ENCODE peak calls at places on chromosomes 11 and 22, in six cellular contexts. D, K, A, F, H and T are unnamed samples.

GRCh38 chr11:76623884-76624419 is 46.6 kb downstream of the LRRC32 start:
- DNase-seq in D (peak), K (no peak), A (no peak), F (no peak), H (no peak), T (no peak)

GRCh38 chr22:49965291-49966040 is 4.9 kb downstream of the PIM3 start:
- DNase-seq in D (peak), K (no peak), A (peak), F (no peak), H (no peak), T (no peak)

GRCh38 chr11:36116161-36116560 is 172.3 kb downstream of the LDLRAD3 start:
- DNase-seq in D (no peak), K (no peak), A (no peak), F (no peak), H (no peak), T (no peak)

GRCh38 chr11:131760191-131760951 is 390.0 kb downstream of the NTM start:
- DNase-seq in D (no peak), K (peak), A (no peak), F (no peak), H (no peak), T (no peak)

GRCh38 chr11:36928621-36929020 is 330.6 kb upstream of the RAG2 start:
- DNase-seq in D (no peak), K (no peak), A (no peak), F (no peak), H (no peak), T (no peak)

GRCh38 chr11:113896156-113896879 is 8.3 kb upstream of the HTR3B start:
- DNase-seq in D (peak), K (peak), A (no peak), F (peak), H (no peak), T (peak)

GRCh38 chr11:17230867-17231851 is 23.4 kb upstream of the PIK3C2A start:
- DNase-seq in D (no peak), K (no peak), A (no peak), F (no peak), H (no peak), T (no peak)

GRCh38 chr11:1008781-1009180 is 27.7 kb downstream of the MUC6 start:
- DNase-seq in D (no peak), K (no peak), A (no peak), F (no peak), H (no peak), T (no peak)

GRCh38 chr22:49179175-49179574 is 648.5 kb downstream of the BRD1 start:
- DNase-seq in D (no peak), K (no peak), A (peak), F (no peak), H (no peak), T (no peak)

GRCh38 chr11:123103326-123103980 is 41.5 kb upstream of the HSPA8 start:
- DNase-seq in D (peak), K (peak), A (no peak), F (peak), H (peak), T (peak)

GRCh38 chr22:40247976-40248375 is 70.3 kb downstream of the TNRC6B start:
- DNase-seq in D (peak), K (no peak), A (no peak), F (no peak), H (no peak), T (no peak)

GRCh38 chr11:133149698-133150097 is 382.6 kb downstream of the OPCML start:
- DNase-seq in D (no peak), K (no peak), A (no peak), F (no peak), H (no peak), T (no peak)

GRCh38 chr11:77236901-77237300 is 64.6 kb downstream of the GDPD4 start:
- DNase-seq in D (no peak), K (no peak), A (no peak), F (no peak), H (no peak), T (no peak)

GRCh38 chr22:46986788-46987187 is 224.3 kb downstream of the TBC1D22A start:
- DNase-seq in D (no peak), K (no peak), A (no peak), F (no peak), H (no peak), T (no peak)

GRCh38 chr22:32578752-32579151 is 104.1 kb downstream of the FBXO7 start:
- DNase-seq in D (no peak), K (no peak), A (no peak), F (no peak), H (no peak), T (no peak)

GRCh38 chr11:44243633-44244343 is 66.2 kb downstream of the ALX4 start:
- DNase-seq in D (no peak), K (peak), A (no peak), F (peak), H (no peak), T (no peak)

GRCh38 chr22:46777609-46777970 is 15.1 kb downstream of the TBC1D22A start:
- DNase-seq in D (peak), K (no peak), A (peak), F (no peak), H (no peak), T (no peak)

GRCh38 chr22:35608088-35608487 is 9.0 kb downstream of the MB start:
- DNase-seq in D (no peak), K (no peak), A (no peak), F (no peak), H (no peak), T (no peak)

GRCh38 chr11:120511804-120512726 is 517 bp downstream of the GRIK4 start:
- DNase-seq in D (peak), K (no peak), A (peak), F (no peak), H (no peak), T (no peak)

GRCh38 chr22:50301581-50301991 is 5.9 kb downstream of the PLXNB2 start:
- DNase-seq in D (no peak), K (no peak), A (no peak), F (no peak), H (no peak), T (no peak)

GRCh38 chr11:70618471-70619101 is 220.3 kb downstream of the CTTN start:
- DNase-seq in D (no peak), K (no peak), A (no peak), F (no peak), H (no peak), T (no peak)

GRCh38 chr11:10606536-10607208 is 38.2 kb upstream of the LYVE1 start:
- DNase-seq in D (no peak), K (peak), A (no peak), F (no peak), H (peak), T (no peak)

GRCh38 chr22:29756341-29756740 is 10.5 kb downstream of the ZMAT5 start:
- DNase-seq in D (no peak), K (no peak), A (no peak), F (no peak), H (no peak), T (no peak)

GRCh38 chr22:36425977-36426523 is 38.3 kb upstream of the MYH9 start:
- DNase-seq in D (no peak), K (peak), A (peak), F (peak), H (no peak), T (no peak)

GRCh38 chr22:21082248-21082647 is 36.5 kb downstream of the LRRC74B start:
- DNase-seq in D (no peak), K (no peak), A (no peak), F (no peak), H (no peak), T (no peak)

DNA sequence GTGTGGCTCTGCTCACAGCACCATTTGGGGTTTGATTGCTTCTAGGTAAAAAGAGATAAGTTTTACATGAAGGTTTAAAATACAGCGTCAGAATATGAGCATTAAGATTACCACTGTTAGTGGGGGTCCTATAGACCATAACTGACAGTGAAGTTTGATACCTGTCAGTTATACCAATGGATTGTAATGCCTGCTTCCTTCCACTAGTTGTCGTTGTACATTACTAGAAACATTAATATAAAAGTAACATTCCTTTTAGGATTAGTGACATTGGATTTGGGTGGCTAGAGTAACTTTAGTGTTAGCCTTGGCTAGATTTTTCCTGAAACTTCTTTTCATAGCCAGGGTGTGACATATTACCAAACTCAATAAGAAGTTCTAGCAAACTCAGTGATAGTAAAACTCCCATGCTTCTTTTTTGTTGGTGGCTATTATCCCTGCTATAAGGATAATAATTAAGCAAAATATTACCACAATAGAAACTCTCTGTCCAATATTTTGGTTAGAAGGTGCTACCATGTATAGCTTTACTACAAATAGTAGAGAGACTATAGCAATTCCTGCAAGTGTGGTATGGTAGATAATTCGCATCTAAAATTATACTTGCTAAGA is 57.1 kb downstream of the FAM181B start:
- DNase-seq in D (no peak), K (peak), A (no peak), F (no peak), H (no peak), T (no peak)
- TF ChIP-seq CTCF in D (peak), K (peak), A (peak), F (peak), H (peak), T (no peak)

GRCh38 chr11:75525433-75526191 is at the start of gene GDPD5:
- DNase-seq in D (peak), K (peak), A (peak), F (peak), H (no peak), T (peak)
- TF ChIP-seq CTCF in D (peak), K (peak), A (peak), F (peak), H (peak), T (peak)

DNA sequence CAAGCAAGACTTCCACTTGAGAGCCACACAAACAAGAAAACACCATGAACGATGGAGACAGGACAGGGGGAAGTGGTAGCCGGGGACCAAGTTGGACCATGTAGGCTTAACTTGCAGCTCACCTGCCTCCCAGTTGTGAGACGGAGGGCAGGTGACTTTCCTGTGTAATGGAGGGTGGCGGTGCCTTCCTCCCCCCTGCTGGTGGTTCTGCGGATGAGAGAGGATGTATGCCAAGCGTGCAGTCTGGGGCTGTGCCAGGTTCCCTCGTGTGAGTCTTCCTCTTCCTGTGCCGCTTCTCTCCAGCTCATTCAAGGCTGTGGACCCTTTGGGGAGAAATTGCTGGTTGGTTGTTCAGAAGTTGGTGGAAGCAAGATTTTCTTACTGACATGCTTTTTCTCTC is 35.1 kb downstream of the MPPED1 start:
- DNase-seq in D (no peak), K (no peak), A (peak), F (peak), H (no peak), T (peak)
- TF ChIP-seq CTCF in D (no peak), K (no peak), A (no peak), F (no peak), H (no peak), T (peak)

DNA sequence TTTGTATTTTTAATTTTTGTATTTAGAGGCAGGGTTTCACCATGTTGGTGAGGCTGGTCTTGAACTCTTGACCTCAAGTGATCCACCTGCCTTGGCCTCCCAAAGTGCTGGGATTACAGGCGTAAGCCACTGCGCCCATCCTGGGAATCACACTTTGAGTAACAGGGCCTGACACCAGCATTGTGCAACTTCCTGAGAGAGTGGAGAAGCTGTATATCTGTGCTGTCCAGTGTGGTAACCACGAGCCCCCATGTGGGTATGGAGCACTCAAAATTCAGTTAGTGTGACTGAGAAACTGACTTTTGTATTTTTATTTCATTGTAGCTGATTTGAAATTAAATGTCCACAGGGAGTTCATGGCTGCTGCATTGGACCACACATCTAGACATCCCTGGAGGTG is 36.2 kb downstream of the MPPED1 start:
- DNase-seq in D (no peak), K (no peak), A (no peak), F (no peak), H (no peak), T (no peak)
- TF ChIP-seq CTCF in D (no peak), K (no peak), A (no peak), F (no peak), H (no peak), T (no peak)

GRCh38 chr11:85589373-85589772 is 37.8 kb downstream of the DLG2 start:
- DNase-seq in D (no peak), K (no peak), A (no peak), F (no peak), H (no peak), T (no peak)

GRCh38 chr11:85595285-85595884 is 31.8 kb downstream of the DLG2 start:
- DNase-seq in D (no peak), K (peak), A (no peak), F (peak), H (peak), T (no peak)

GRCh38 chr11:85596886-85597285 is 30.3 kb downstream of the DLG2 start:
- DNase-seq in D (no peak), K (no peak), A (no peak), F (no peak), H (no peak), T (no peak)

DNA sequence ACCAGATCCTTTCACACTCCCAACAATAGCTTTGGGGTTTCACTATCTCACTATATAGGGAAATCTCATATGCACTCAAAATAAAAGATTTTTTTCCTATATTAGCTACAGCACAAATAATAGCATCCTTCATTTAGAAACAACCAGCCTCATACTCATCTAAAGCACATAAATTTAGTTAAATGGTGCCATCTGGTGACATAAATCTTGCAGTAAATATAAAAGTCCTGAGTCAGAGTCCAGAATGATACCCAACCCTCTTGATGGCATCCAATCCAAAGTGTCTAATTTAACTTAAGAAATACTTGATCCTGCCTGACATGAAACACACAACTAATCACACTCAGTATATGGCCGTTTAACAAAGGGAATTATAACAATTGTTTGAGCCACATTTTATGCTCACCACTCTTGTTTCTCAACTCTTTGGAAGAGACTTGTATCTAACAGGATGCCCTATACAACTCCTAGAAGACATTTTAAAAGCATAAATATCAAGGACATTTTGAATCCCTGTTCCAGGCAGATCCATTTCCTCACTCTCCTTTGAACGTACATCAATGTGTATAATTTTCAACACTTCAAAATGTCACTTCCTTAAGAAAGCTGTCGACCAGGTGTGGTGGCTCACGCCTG is 36.2 kb downstream of the DLG2 start:
- DNase-seq in D (no peak), K (peak), A (no peak), F (peak), H (peak), T (no peak)
- TF ChIP-seq CTCF in D (no peak), K (peak), A (no peak), F (peak), H (peak), T (no peak)

GRCh38 chr22:17914474-17914873 is 109.9 kb downstream of the MICAL3 start:
- DNase-seq in D (no peak), K (no peak), A (no peak), F (no peak), H (no peak), T (no peak)
- TF ChIP-seq CTCF in D (no peak), K (no peak), A (no peak), F (no peak), H (no peak), T (no peak)

GRCh38 chr11:18536195-18536594 is 9.5 kb upstream of the TSG101 start:
- DNase-seq in D (no peak), K (no peak), A (no peak), F (no peak), H (no peak), T (no peak)

DNA sequence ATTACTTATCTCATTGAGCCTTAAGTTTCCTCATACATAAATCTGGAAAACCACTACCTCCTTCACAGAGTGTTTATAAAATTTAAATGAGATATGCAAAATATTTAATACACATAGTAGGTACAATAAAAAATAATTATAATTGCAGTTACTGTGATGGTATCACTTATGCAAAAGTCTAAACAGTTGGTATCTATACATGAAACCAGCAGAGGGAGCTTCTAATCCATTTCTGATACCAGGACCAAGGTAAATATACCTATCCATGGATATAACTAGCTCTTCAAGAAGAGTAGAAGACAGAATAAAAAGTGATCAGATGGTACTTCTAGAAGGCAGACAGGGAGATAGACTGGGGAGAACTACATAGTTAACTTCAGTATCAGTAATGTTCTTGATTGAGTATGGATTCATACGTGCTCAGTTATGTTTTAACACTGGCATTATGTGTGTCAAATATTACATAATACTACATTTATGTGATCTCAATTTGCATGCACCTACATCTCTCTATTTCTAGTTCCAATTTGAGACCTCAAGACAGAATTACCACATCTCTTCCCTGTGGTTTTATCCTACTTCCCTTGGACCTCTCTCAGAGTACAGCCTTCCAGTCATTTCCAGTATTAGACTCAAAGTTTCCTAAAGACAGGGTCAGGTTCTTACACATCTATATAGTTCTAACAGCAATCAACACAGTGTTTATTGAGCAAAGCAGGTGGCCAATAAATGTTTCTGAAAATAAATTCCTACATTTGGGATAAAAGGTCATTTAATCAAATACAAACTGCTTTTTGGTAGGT is 13.7 kb upstream of the TSG101 start:
- DNase-seq in D (no peak), K (peak), A (no peak), F (peak), H (no peak), T (no peak)
- TF ChIP-seq CTCF in D (peak), K (peak), A (peak), F (peak), H (peak), T (no peak)

GRCh38 chr11:86627776-86628455 is 44.5 kb downstream of the ME3 start:
- DNase-seq in D (no peak), K (no peak), A (no peak), F (no peak), H (no peak), T (no peak)

GRCh38 chr11:86629070-86629706 is 43.2 kb downstream of the ME3 start:
- DNase-seq in D (no peak), K (peak), A (no peak), F (no peak), H (no peak), T (no peak)

GRCh38 chr11:86637976-86638375 is 34.4 kb downstream of the ME3 start:
- DNase-seq in D (no peak), K (peak), A (no peak), F (no peak), H (no peak), T (no peak)

GRCh38 chr11:86636275-86636674 is 36.1 kb downstream of the ME3 start:
- DNase-seq in D (no peak), K (no peak), A (no peak), F (peak), H (no peak), T (no peak)

GRCh38 chr11:86632499-86633269 is 39.7 kb downstream of the ME3 start:
- DNase-seq in D (no peak), K (peak), A (no peak), F (peak), H (peak), T (peak)
- TF ChIP-seq CTCF in D (no peak), K (peak), A (no peak), F (peak), H (peak), T (no peak)

GRCh38 chr11:26710489-26710888 is 11.4 kb downstream of the SLC5A12 start:
- DNase-seq in D (no peak), K (no peak), A (no peak), F (no peak), H (no peak), T (no peak)
- TF ChIP-seq CTCF in D (no peak), K (no peak), A (no peak), F (no peak), H (no peak), T (no peak)

GRCh38 chr22:25567305-25567704 is 2.8 kb downstream of the GRK3 start:
- DNase-seq in D (no peak), K (no peak), A (no peak), F (no peak), H (no peak), T (no peak)
- TF ChIP-seq CTCF in D (no peak), K (no peak), A (no peak), F (no peak), H (no peak), T (no peak)